ENCODE peak calls at places on chromosomes 7 and 10, in eight cellular contexts. G, U, C, T, F, K, S and V are unnamed samples.

GRCh38 chr10:117165557-117166419 is 27.7 kb upstream of the VAX1 start:
- DNase-seq in S (no peak), F (peak; percentile 47), K (peak; percentile 16), T (no peak), G (peak; percentile 83), C (no peak), U (peak; percentile 57), V (no peak)

GRCh38 chr10:60618861-60619260 is 159.4 kb upstream of the CDK1 start:
- DNase-seq in G (no peak), S (no peak), T (no peak), U (no peak), C (no peak), F (peak; percentile 6), K (no peak), V (no peak)

GRCh38 chr10:133257489-133258065 is 19.1 kb downstream of the ADAM8 start:
- DNase-seq in S (no peak), T (peak; percentile 74), C (no peak), G (peak; percentile 86), U (peak; percentile 54), K (no peak), F (peak; percentile 49), V (no peak)

GRCh38 chr7:4687956-4688355 is 5.9 kb downstream of the FOXK1 start:
- DNase-seq in C (no peak), K (no peak), S (no peak), F (no peak), T (no peak), G (no peak), U (no peak), V (no peak)

GRCh38 chr10:116076616-116077015 is 196.4 kb downstream of the GFRA1 start:
- DNase-seq in U (no peak), T (no peak), G (no peak), S (no peak), F (no peak), C (no peak), K (no peak), V (no peak)

GRCh38 chr10:44258019-44258418 is 126.9 kb downstream of the CXCL12 start:
- DNase-seq in S (no peak), F (no peak), C (no peak), U (no peak), G (no peak), K (no peak), T (no peak), V (no peak)

GRCh38 chr7:117212969-117213877 is 109.6 kb downstream of the WNT2 start:
- DNase-seq in S (no peak), F (peak; percentile 79), U (peak; percentile 69), G (no peak), T (peak; percentile 24), K (peak; percentile 75), C (peak; percentile 48), V (no peak)

GRCh38 chr7:74003609-74004008 is 24.4 kb upstream of the ELN start:
- DNase-seq in S (no peak), C (no peak), G (no peak), K (no peak), T (no peak), F (no peak), U (no peak), V (no peak)

GRCh38 chr7:142328006-142328405 is 70.1 kb upstream of the PRSS58 start:
- DNase-seq in T (no peak), C (no peak), U (no peak), S (no peak), F (no peak), G (no peak), K (no peak), V (no peak)

GRCh38 chr7:73976761-73977625 is 51.0 kb upstream of the ELN start:
- DNase-seq in C (no peak), F (no peak), U (no peak), K (no peak), G (peak; percentile 74), T (no peak), S (no peak), V (no peak)